ENCODE peak calls at places on chromosomes 6 and 20, in seven cellular contexts. R is activated T-cell treated with anti-CD3 and anti-CD28 coated beads for 1 hour, Q is NCI-H1417, Y is left cardiac atrium, D is T1000, J is upper lobe of left lung, X is fibroblast of lung. C is an unnamed sample.

GRCh38 chr6:113530769-113531168 is 326.4 kb upstream of the MARCKS start:
- DNase-seq in R (no peak), Q (no peak), Y (no peak), D (peak), J (no peak), X (peak), C (no peak)

GRCh38 chr20:45968081-45968671 is 3.8 kb downstream of the ZNF335 start:
- DNase-seq in R (no peak), Q (no peak), Y (no peak), D (no peak), J (no peak), X (no peak), C (peak)

GRCh38 chr6:131159578-131159977 is 24.3 kb downstream of the AKAP7 start:
- DNase-seq in R (no peak), Q (no peak), Y (no peak), D (peak), J (no peak), X (peak), C (no peak)

GRCh38 chr6:150202404-150202803 is 59.6 kb downstream of the PPP1R14C start:
- DNase-seq in R (no peak), Q (no peak), Y (peak), D (no peak), J (no peak), X (no peak), C (no peak)

GRCh38 chr20:44069203-44069931 is 117.6 kb downstream of the JPH2 start:
- DNase-seq in R (peak), Q (no peak), Y (no peak), D (no peak), J (no peak), X (peak), C (peak)

GRCh38 chr6:155481215-155481614 is 25.6 kb upstream of the NOX3 start:
- DNase-seq in R (no peak), Q (no peak), Y (no peak), D (no peak), J (no peak), X (no peak), C (no peak)

GRCh38 chr6:3220366-3220765 is 7.1 kb downstream of the TUBB2B start:
- DNase-seq in R (no peak), Q (no peak), Y (no peak), D (no peak), J (no peak), X (no peak), C (no peak)

GRCh38 chr6:162416845-162417537 is 310.6 kb downstream of the PRKN start:
- DNase-seq in R (no peak), Q (no peak), Y (no peak), D (no peak), J (peak), X (no peak), C (no peak)

GRCh38 chr6:114087496-114087895 is 116.5 kb upstream of the HDAC2 start:
- DNase-seq in R (no peak), Q (no peak), Y (no peak), D (no peak), J (no peak), X (peak), C (no peak)

GRCh38 chr6:84667252-84668213 is 96.9 kb downstream of the TBX18 start:
- DNase-seq in R (no peak), Q (no peak), Y (no peak), D (no peak), J (no peak), X (no peak), C (no peak)

GRCh38 chr6:159691133-159691962 is 1.7 kb downstream of the SOD2 start:
- DNase-seq in R (no peak), Q (peak), Y (no peak), D (no peak), J (no peak), X (peak), C (no peak)

C was measured in mesenteric fat pad.